ENCODE peak calls at places on chromosomes 4 and X, in five cellular contexts. R is HepG2, K is IMR-90, I is K562, J is GM12878. G is an unnamed sample.

GRCh38 chr4:157265281-157265680 is 44.8 kb downstream of the GRIA2 start:
- DNase-seq in R (no peak), K (no peak), I (no peak), J (no peak), G (no peak)

GRCh38 chr4:156941940-156942548 is 29.6 kb downstream of the PDGFC start:
- DNase-seq in R (peak), K (peak), I (no peak), J (no peak), G (no peak)

GRCh38 chrX:47216393-47216925 is 2.0 kb upstream of the CDK16 start:
- DNase-seq in R (no peak), K (no peak), I (no peak), J (no peak), G (no peak)

GRCh38 chrX:82782014-82782413 is 726.1 kb upstream of the POU3F4 start:
- DNase-seq in R (no peak), K (no peak), I (no peak), J (no peak), G (no peak)

GRCh38 chrX:69282893-69283690 is 117.8 kb upstream of the PJA1 start:
- DNase-seq in R (no peak), K (no peak), I (no peak), J (no peak), G (no peak)

GRCh38 chrX:4638036-4638435 is 924.6 kb upstream of the PRKX start:
- DNase-seq in R (no peak), K (no peak), I (no peak), J (no peak), G (no peak)

GRCh38 chr4:98113005-98113404 is 30.3 kb downstream of the STPG2 start:
- DNase-seq in R (peak), K (peak), I (no peak), J (no peak), G (no peak)

GRCh38 chr4:88937081-88937480 is 119.9 kb downstream of the FAM13A start:
- DNase-seq in R (no peak), K (peak), I (no peak), J (no peak), G (no peak)

GRCh38 chr4:170026253-170026991 is at the start of gene MFAP3L:
- DNase-seq in R (peak), K (peak), I (peak), J (no peak), G (peak)

DNA sequence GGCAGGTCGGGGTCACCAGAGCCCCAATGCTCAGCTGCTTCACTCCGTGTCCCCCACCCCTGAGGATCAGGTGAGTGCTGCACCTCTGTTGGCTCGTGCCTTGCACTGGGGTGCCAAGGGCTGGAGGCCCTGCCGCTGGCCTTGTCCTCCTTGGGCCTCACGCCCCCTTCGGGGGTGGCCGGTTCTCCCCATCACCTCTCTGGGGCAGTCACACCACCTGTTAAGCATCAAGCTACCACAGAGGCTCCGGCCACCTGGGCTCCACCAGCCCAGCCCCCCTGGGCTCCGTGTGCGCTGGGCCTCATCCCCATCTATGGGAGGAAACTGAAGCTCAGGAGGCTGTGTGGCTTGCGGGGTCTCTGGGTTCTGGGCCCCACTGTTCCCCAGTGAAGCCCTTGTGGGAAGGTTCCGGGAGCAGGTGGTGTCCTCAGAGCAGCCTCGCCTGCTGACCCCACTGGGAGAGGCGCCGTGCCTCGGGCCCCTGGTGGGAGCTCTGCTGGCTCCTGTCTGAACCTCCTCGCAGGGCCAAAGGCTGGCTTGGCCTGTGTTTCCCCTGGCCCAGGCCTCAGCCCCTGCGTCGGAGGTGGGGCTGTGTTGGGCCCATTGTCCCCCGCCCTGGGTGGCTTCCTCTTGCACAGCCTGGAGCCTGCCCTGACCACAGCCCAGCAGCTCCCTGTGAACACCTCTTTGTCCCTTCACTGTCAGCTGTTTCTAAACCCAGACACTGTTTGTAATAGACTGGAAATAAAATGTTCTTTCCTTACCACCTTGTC is 30.8 kb downstream of the DOK7 start:
- DNase-seq in R (no peak), K (no peak), I (no peak), J (no peak), G (no peak)
- TF ChIP-seq SMC3 in R (no peak), K (no peak), I (no peak), J (no peak), G (no peak)

DNA sequence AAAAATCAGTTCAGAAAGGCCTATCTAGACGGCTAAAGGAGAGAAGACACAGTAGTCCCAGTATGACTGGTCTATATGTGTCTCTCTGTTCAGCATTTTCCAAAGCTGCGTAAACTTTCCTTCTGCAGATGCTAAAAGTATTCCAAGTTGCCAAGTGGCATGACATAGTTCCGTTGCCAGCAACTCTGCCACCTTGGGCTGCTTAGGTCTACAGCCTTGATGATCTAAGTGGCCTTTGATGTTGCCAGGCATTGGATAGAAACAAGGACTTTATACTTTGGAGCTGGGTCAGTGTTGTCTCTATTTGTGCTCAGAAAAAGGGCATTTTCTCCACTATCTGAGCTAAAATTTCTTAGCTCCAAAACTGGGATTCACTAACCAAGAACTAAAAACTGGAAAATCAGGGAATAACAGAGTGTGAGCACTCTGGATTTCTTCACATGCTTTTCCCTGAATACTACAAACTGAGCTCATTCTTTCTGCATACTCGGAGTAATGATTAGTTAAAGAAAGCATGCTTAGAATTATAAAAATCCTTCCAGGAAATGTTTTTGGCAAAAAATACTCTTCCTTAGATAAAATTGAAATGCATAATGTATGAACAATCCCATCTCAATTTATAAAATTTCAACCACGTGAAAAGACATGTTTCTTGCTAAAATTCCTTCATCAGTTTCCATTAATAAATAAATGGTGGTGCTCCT is 191.4 kb downstream of the ADAMTS3 start:
- DNase-seq in R (no peak), K (peak), I (no peak), J (no peak), G (no peak)
- H3K9ac ChIP-seq in R (no peak), K (peak), I (no peak), J (no peak), G (no peak)

GRCh38 chr4:74755486-74755885 is 38.8 kb downstream of the BTC start:
- DNase-seq in R (no peak), K (no peak), I (no peak), J (no peak), G (no peak)
- TF ChIP-seq SMC3 in R (no peak), K (no peak), I (no peak), J (no peak), G (no peak)

DNA sequence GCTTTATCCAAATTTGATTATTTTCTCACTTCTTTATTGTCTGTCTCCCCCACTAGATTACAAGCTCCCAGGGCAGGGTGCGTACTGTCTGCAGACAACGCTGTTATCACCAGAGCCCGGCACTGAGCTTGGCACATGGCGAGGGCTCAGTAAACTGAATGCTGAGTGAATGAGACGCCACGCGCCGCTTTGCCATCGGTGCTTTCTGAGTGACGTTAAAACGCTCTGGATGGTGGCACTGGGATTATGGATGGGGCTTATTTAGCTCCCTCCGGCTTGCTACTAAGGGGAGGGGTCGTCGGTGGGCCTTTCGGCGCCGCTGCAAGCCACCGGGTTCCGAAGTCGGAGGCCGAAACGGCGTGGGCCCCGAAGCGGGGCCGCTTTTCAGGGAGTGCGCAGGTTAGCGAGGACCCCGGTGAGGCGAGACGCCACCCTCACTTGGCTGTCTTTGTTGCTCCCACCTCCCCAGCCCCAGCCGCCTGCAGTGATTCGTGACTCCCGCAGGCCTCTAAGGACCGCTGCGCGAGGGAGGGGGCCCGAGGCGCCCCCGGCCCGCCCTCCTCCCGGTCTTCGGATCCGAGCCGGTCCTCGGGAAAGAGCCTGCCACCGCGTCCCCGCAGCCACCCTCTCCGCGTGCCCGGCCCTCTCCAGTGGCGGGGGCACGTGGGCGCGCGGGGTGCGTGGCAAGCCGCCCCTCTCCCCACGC is 566 bp upstream of the FHL1 start:
- DNase-seq in R (no peak), K (no peak), I (no peak), J (no peak), G (no peak)
- H3K9ac ChIP-seq in R (no peak), K (peak), I (peak), J (no peak), G (peak)

GRCh38 chr4:19134685-19135084 is 1113.1 kb upstream of the LCORL start:
- DNase-seq in R (no peak), K (no peak), I (no peak), J (no peak), G (no peak)

GRCh38 chr4:19133315-19133714 is 1111.8 kb upstream of the LCORL start:
- DNase-seq in R (no peak), K (no peak), I (no peak), J (no peak), G (no peak)

GRCh38 chr4:19128176-19128575 is 1106.6 kb upstream of the LCORL start:
- DNase-seq in R (no peak), K (no peak), I (no peak), J (no peak), G (no peak)

GRCh38 chr4:19126903-19127302 is 1105.3 kb upstream of the LCORL start:
- DNase-seq in R (no peak), K (no peak), I (no peak), J (no peak), G (no peak)

GRCh38 chr4:19130836-19131235 is 1109.3 kb upstream of the LCORL start:
- DNase-seq in R (no peak), K (peak), I (no peak), J (no peak), G (no peak)
- TF ChIP-seq SMC3 in R (no peak), K (no peak), I (no peak), J (no peak), G (no peak)

DNA sequence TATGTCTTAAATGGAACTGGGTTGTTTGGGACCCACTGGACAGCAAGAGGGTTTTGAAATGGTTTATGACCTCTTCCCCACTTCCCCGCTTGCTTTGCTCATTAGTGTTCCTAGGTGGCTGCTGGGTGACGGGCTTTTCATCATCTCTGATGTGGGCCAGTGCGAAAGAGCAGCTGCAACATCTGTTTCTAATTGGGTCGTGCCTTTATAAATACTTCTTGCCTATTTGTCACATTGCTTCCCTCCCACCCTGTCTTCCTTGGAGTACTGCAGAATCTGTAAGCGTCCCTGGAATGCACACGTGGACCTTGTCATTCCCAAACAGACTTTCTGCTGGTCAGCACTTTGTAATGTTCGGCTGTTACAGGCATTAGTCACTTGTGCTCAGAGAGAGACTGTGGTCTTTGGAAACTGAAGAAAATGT is 35.2 kb downstream of the SEPTIN11 start:
- DNase-seq in R (peak), K (peak), I (no peak), J (no peak), G (peak)
- H3K9ac ChIP-seq in R (no peak), K (no peak), I (no peak), J (no peak), G (peak)

GRCh38 chr4:137707626-137708025 is 175.3 kb upstream of the PCDH18 start:
- DNase-seq in R (no peak), K (peak), I (no peak), J (no peak), G (no peak)
- TF ChIP-seq SMC3 in R (no peak), K (no peak), I (no peak), J (no peak), G (no peak)

DNA sequence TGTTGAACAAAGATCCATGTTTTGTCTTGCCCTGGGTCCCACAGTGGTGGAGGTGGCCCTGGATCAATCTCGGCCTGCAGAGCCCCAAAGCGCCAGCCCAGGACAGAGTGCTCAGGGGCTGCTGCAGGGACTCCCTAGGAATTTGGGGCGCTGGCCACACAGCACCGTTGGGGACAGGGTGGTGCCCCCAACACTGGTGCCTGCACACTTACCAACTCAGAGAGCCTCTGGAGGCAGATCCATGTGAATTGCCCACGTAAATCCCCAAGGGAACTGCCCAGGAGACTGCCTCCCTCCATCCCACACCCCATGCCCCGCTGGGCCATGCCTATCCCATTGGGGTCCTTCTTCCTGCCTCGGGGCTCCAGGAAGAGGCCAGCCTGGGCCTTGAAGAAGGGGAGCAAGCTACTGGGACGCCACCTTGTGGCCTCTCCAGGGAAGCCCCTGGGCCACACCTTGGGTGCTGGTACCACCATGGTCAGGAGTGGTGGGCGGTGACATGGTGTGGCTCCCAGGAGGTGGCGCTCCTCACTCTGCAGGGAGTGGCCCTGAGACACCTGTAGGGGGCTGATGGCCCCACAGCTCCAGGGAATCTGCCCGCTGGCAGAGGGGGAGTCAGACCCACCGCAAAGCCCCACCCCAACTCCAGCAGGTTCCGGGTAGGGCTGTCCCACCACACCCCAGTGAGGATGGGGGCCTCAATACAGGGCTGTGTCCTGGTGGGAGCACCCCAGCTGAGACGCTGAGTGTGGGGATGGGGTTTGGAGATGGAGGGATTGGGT is 22.8 kb downstream of the CFAP99 start:
- DNase-seq in R (peak), K (peak), I (peak), J (peak), G (peak)
- H3K9ac ChIP-seq in R (no peak), K (no peak), I (peak), J (no peak), G (no peak)

GRCh38 chr4:8285143-8285975 is 15.8 kb downstream of the HTRA3 start:
- DNase-seq in R (no peak), K (no peak), I (no peak), J (no peak), G (no peak)

GRCh38 chr4:8282742-8283141 is 13.2 kb downstream of the HTRA3 start:
- DNase-seq in R (no peak), K (no peak), I (no peak), J (no peak), G (no peak)

GRCh38 chr4:8283161-8283560 is 13.6 kb downstream of the HTRA3 start:
- DNase-seq in R (no peak), K (no peak), I (no peak), J (no peak), G (no peak)

GRCh38 chr4:8283631-8284121 is 14.1 kb downstream of the HTRA3 start:
- DNase-seq in R (no peak), K (no peak), I (peak), J (no peak), G (no peak)

GRCh38 chr4:8284391-8284790 is 14.8 kb downstream of the HTRA3 start:
- DNase-seq in R (no peak), K (no peak), I (no peak), J (no peak), G (no peak)
- TF ChIP-seq SMC3 in R (no peak), K (no peak), I (no peak), J (no peak), G (no peak)

DNA sequence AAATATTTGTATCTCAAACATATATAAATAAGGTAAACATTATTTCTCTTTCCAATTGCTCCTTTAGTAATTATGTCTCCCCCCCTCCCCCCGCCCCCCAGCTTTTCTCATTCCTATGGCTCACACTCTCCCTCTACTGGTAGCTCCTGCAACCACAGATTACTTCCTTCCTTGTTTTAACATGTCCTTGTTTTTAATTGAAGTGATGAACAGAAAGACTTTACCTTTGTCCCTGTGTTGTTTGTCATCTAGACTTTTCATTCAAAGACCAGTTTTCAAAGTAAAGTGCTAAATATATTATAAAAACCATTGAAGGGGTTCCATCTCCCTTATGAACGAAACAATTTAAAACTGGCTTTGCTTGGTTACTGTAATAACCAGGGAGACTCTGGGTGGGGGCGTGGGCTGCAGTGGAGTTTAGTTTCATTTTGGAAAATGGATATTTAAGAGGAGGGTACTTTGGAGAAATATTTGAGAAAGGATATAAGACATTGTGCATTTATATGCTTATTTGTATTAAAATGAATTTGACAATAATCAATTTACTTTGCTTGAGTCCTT is 352.9 kb downstream of the RAPGEF2 start:
- DNase-seq in R (peak), K (peak), I (peak), J (no peak), G (peak)
- H3K9ac ChIP-seq in R (no peak), K (peak), I (no peak), J (no peak), G (no peak)